ENCODE peak calls at places on chromosomes 5 and 9, in five cellular contexts. W, P, E, C and Z are unnamed samples.

GRCh38 chr9:104025109-104025508 is 69.0 kb upstream of the SMC2 start:
- DNase-seq in W (no peak), P (no peak), E (no peak), C (no peak), Z (no peak)

GRCh38 chr9:133467101-133467500 is 7.3 kb downstream of the CACFD1 start:
- DNase-seq in W (no peak), P (no peak), E (no peak), C (no peak), Z (no peak)

GRCh38 chr9:81871695-81872094 is 56.5 kb upstream of the SPATA31D4 start:
- DNase-seq in W (peak), P (peak), E (peak), C (no peak), Z (no peak)

GRCh38 chr9:79471577-79472543 is 99.9 kb upstream of the TLE4 start:
- DNase-seq in W (peak), P (peak), E (peak), C (no peak), Z (peak)

GRCh38 chr9:20621553-20622329 is 558 bp downstream of the MLLT3 start:
- DNase-seq in W (peak), P (peak), E (peak), C (peak), Z (peak)

GRCh38 chr5:34591723-34592122 is 64.4 kb upstream of the RAI14 start:
- DNase-seq in W (no peak), P (peak), E (no peak), C (no peak), Z (no peak)

GRCh38 chr9:93683331-93684134 is 107.1 kb downstream of the PHF2 start:
- DNase-seq in W (peak), P (no peak), E (no peak), C (no peak), Z (no peak)

GRCh38 chr5:143102414-143102813 is 301.1 kb downstream of the NR3C1 start:
- DNase-seq in W (peak), P (no peak), E (no peak), C (no peak), Z (no peak)

GRCh38 chr5:81428866-81429265 is 34.9 kb upstream of the ACOT12 start:
- DNase-seq in W (no peak), P (peak), E (peak), C (no peak), Z (no peak)

GRCh38 chr5:171724771-171725609 is 60.6 kb upstream of the SMIM23 start:
- DNase-seq in W (no peak), P (no peak), E (no peak), C (no peak), Z (peak)

GRCh38 chr5:64947031-64947430 is 178.3 kb downstream of the CWC27 start:
- DNase-seq in W (no peak), P (peak), E (no peak), C (no peak), Z (peak)

GRCh38 chr9:76756273-76756650 is 8.0 kb upstream of the PCA3 start:
- DNase-seq in W (peak), P (peak), E (peak), C (no peak), Z (peak)

GRCh38 chr5:180113660-180114303 is 42.2 kb upstream of the RNF130 start:
- DNase-seq in W (no peak), P (no peak), E (no peak), C (no peak), Z (no peak)

GRCh38 chr5:160311491-160312138 is 749 bp downstream of the CCNJL start:
- DNase-seq in W (peak), P (no peak), E (no peak), C (no peak), Z (no peak)

GRCh38 chr9:35711501-35712428 is 20.2 kb downstream of the TLN1 start:
- DNase-seq in W (no peak), P (no peak), E (no peak), C (no peak), Z (no peak)

GRCh38 chr5:154053468-154053867 is 14.7 kb downstream of the MFAP3 start:
- DNase-seq in W (no peak), P (no peak), E (no peak), C (no peak), Z (no peak)

GRCh38 chr9:104872959-104873850 is 54.8 kb downstream of the ABCA1 start:
- DNase-seq in W (peak), P (peak), E (peak), C (no peak), Z (peak)

GRCh38 chr5:10719965-10720364 is 41.1 kb downstream of the DAP start:
- DNase-seq in W (no peak), P (peak), E (peak), C (no peak), Z (peak)

GRCh38 chr5:78518365-78519197 is 130.0 kb downstream of the LHFPL2 start:
- DNase-seq in W (peak), P (peak), E (peak), C (no peak), Z (peak)

GRCh38 chr5:168327019-168327421 is 35.6 kb downstream of the WWC1 start:
- DNase-seq in W (peak), P (no peak), E (no peak), C (no peak), Z (no peak)

GRCh38 chr5:4576161-4576748 is 563.9 kb upstream of the ADAMTS16 start:
- DNase-seq in W (no peak), P (peak), E (no peak), C (no peak), Z (no peak)